ENCODE peak calls at places on chromosomes 1 and 21, in eight cellular contexts. One of them, this sample, is unnamed.

GRCh38 chr1:151060241-151061011 is at the start of gene MLLT11:
- DNase-seq in stimulated activated CD4-positive, alpha-beta T cell treated with anti-CD3 and anti-CD28 coated beads, TNF-alpha, amount 100 ng/mL, for 1 hour: no peak
- DNase-seq in stimulated activated naive CD8-positive, alpha-beta T cell treated with anti-CD3 and anti-CD28 coated beads, Interleukin-15, Interleukin-2, amounts not matched to agents 100 U/mL and 50 U/mL, for 24 hours: peak; percentile 62
- DNase-seq in tibial nerve: peak; percentile 36
- DNase-seq in effector CD4-positive, alpha-beta T cell: no peak
- DNase-seq in amniotic stem cell: peak; percentile 41
- DNase-seq in NCI-H1417 treated with DMSO at 0.1 percent for 48 hours: peak; percentile 22
- DNase-seq in thyroid gland: peak; percentile 29
- DNase-seq in this sample: no peak

GRCh38 chr1:24384251-24385090 is 29.1 kb downstream of the STPG1 start:
- DNase-seq in stimulated activated CD4-positive, alpha-beta T cell treated with anti-CD3 and anti-CD28 coated beads, TNF-alpha, amount 100 ng/mL, for 1 hour: no peak
- DNase-seq in stimulated activated naive CD8-positive, alpha-beta T cell treated with anti-CD3 and anti-CD28 coated beads, Interleukin-15, Interleukin-2, amounts not matched to agents 100 U/mL and 50 U/mL, for 24 hours: peak; percentile 37
- DNase-seq in tibial nerve: no peak
- DNase-seq in effector CD4-positive, alpha-beta T cell: no peak
- DNase-seq in amniotic stem cell: no peak
- DNase-seq in NCI-H1417 treated with DMSO at 0.1 percent for 48 hours: no peak
- DNase-seq in thyroid gland: peak; percentile 81
- DNase-seq in this sample: peak; percentile 73

GRCh38 chr1:41898191-41898713 is 20.5 kb downstream of the HIVEP3 start:
- DNase-seq in stimulated activated CD4-positive, alpha-beta T cell treated with anti-CD3 and anti-CD28 coated beads, TNF-alpha, amount 100 ng/mL, for 1 hour: peak; percentile 55
- DNase-seq in stimulated activated naive CD8-positive, alpha-beta T cell treated with anti-CD3 and anti-CD28 coated beads, Interleukin-15, Interleukin-2, amounts not matched to agents 100 U/mL and 50 U/mL, for 24 hours: peak; percentile 67
- DNase-seq in tibial nerve: no peak
- DNase-seq in effector CD4-positive, alpha-beta T cell: peak; percentile 65
- DNase-seq in amniotic stem cell: no peak
- DNase-seq in NCI-H1417 treated with DMSO at 0.1 percent for 48 hours: no peak
- DNase-seq in thyroid gland: peak; percentile 20
- DNase-seq in this sample: no peak

GRCh38 chr1:77605246-77606026 is 77.0 kb downstream of the ZZZ3 start:
- DNase-seq in stimulated activated CD4-positive, alpha-beta T cell treated with anti-CD3 and anti-CD28 coated beads, TNF-alpha, amount 100 ng/mL, for 1 hour: no peak
- DNase-seq in stimulated activated naive CD8-positive, alpha-beta T cell treated with anti-CD3 and anti-CD28 coated beads, Interleukin-15, Interleukin-2, amounts not matched to agents 100 U/mL and 50 U/mL, for 24 hours: no peak
- DNase-seq in tibial nerve: peak; percentile 74
- DNase-seq in effector CD4-positive, alpha-beta T cell: no peak
- DNase-seq in amniotic stem cell: no peak
- DNase-seq in NCI-H1417 treated with DMSO at 0.1 percent for 48 hours: no peak
- DNase-seq in thyroid gland: peak; percentile 30
- DNase-seq in this sample: no peak

GRCh38 chr21:46515109-46515508 is 56.4 kb downstream of the DIP2A start:
- DNase-seq in stimulated activated CD4-positive, alpha-beta T cell treated with anti-CD3 and anti-CD28 coated beads, TNF-alpha, amount 100 ng/mL, for 1 hour: no peak
- DNase-seq in stimulated activated naive CD8-positive, alpha-beta T cell treated with anti-CD3 and anti-CD28 coated beads, Interleukin-15, Interleukin-2, amounts not matched to agents 100 U/mL and 50 U/mL, for 24 hours: no peak
- DNase-seq in tibial nerve: peak; percentile 32
- DNase-seq in effector CD4-positive, alpha-beta T cell: no peak
- DNase-seq in amniotic stem cell: no peak
- DNase-seq in NCI-H1417 treated with DMSO at 0.1 percent for 48 hours: no peak
- DNase-seq in thyroid gland: peak; percentile 66
- DNase-seq in this sample: no peak

GRCh38 chr1:217139513-217139912 is 416.3 kb upstream of the ESRRG start:
- DNase-seq in stimulated activated CD4-positive, alpha-beta T cell treated with anti-CD3 and anti-CD28 coated beads, TNF-alpha, amount 100 ng/mL, for 1 hour: no peak
- DNase-seq in stimulated activated naive CD8-positive, alpha-beta T cell treated with anti-CD3 and anti-CD28 coated beads, Interleukin-15, Interleukin-2, amounts not matched to agents 100 U/mL and 50 U/mL, for 24 hours: no peak
- DNase-seq in tibial nerve: no peak
- DNase-seq in effector CD4-positive, alpha-beta T cell: no peak
- DNase-seq in amniotic stem cell: no peak
- DNase-seq in NCI-H1417 treated with DMSO at 0.1 percent for 48 hours: no peak
- DNase-seq in thyroid gland: no peak
- DNase-seq in this sample: no peak

GRCh38 chr1:172203135-172203823 is 217.2 kb upstream of the C1orf105 start:
- DNase-seq in stimulated activated CD4-positive, alpha-beta T cell treated with anti-CD3 and anti-CD28 coated beads, TNF-alpha, amount 100 ng/mL, for 1 hour: no peak
- DNase-seq in stimulated activated naive CD8-positive, alpha-beta T cell treated with anti-CD3 and anti-CD28 coated beads, Interleukin-15, Interleukin-2, amounts not matched to agents 100 U/mL and 50 U/mL, for 24 hours: no peak
- DNase-seq in tibial nerve: no peak
- DNase-seq in effector CD4-positive, alpha-beta T cell: no peak
- DNase-seq in amniotic stem cell: no peak
- DNase-seq in NCI-H1417 treated with DMSO at 0.1 percent for 48 hours: peak; percentile 10
- DNase-seq in thyroid gland: no peak
- DNase-seq in this sample: no peak

GRCh38 chr1:58047265-58047858 is 499.2 kb downstream of the OMA1 start:
- DNase-seq in stimulated activated CD4-positive, alpha-beta T cell treated with anti-CD3 and anti-CD28 coated beads, TNF-alpha, amount 100 ng/mL, for 1 hour: no peak
- DNase-seq in stimulated activated naive CD8-positive, alpha-beta T cell treated with anti-CD3 and anti-CD28 coated beads, Interleukin-15, Interleukin-2, amounts not matched to agents 100 U/mL and 50 U/mL, for 24 hours: peak; percentile 21
- DNase-seq in tibial nerve: no peak
- DNase-seq in effector CD4-positive, alpha-beta T cell: no peak
- DNase-seq in amniotic stem cell: no peak
- DNase-seq in NCI-H1417 treated with DMSO at 0.1 percent for 48 hours: no peak
- DNase-seq in thyroid gland: peak; percentile 15
- DNase-seq in this sample: no peak

GRCh38 chr21:41677671-41678015 is 89.2 kb downstream of the RIPK4 start:
- DNase-seq in stimulated activated CD4-positive, alpha-beta T cell treated with anti-CD3 and anti-CD28 coated beads, TNF-alpha, amount 100 ng/mL, for 1 hour: no peak
- DNase-seq in stimulated activated naive CD8-positive, alpha-beta T cell treated with anti-CD3 and anti-CD28 coated beads, Interleukin-15, Interleukin-2, amounts not matched to agents 100 U/mL and 50 U/mL, for 24 hours: no peak
- DNase-seq in tibial nerve: no peak
- DNase-seq in effector CD4-positive, alpha-beta T cell: no peak
- DNase-seq in amniotic stem cell: no peak
- DNase-seq in NCI-H1417 treated with DMSO at 0.1 percent for 48 hours: peak; percentile 7
- DNase-seq in thyroid gland: no peak
- DNase-seq in this sample: no peak

GRCh38 chr1:26122988-26123973 is 11.7 kb downstream of the PDIK1L start:
- DNase-seq in stimulated activated CD4-positive, alpha-beta T cell treated with anti-CD3 and anti-CD28 coated beads, TNF-alpha, amount 100 ng/mL, for 1 hour: no peak
- DNase-seq in stimulated activated naive CD8-positive, alpha-beta T cell treated with anti-CD3 and anti-CD28 coated beads, Interleukin-15, Interleukin-2, amounts not matched to agents 100 U/mL and 50 U/mL, for 24 hours: no peak
- DNase-seq in tibial nerve: no peak
- DNase-seq in effector CD4-positive, alpha-beta T cell: no peak
- DNase-seq in amniotic stem cell: peak; percentile 6
- DNase-seq in NCI-H1417 treated with DMSO at 0.1 percent for 48 hours: no peak
- DNase-seq in thyroid gland: no peak
- DNase-seq in this sample: no peak

GRCh38 chr1:204074274-204075115 is 1.6 kb downstream of the SOX13 start:
- DNase-seq in stimulated activated CD4-positive, alpha-beta T cell treated with anti-CD3 and anti-CD28 coated beads, TNF-alpha, amount 100 ng/mL, for 1 hour: no peak
- DNase-seq in stimulated activated naive CD8-positive, alpha-beta T cell treated with anti-CD3 and anti-CD28 coated beads, Interleukin-15, Interleukin-2, amounts not matched to agents 100 U/mL and 50 U/mL, for 24 hours: no peak
- DNase-seq in tibial nerve: no peak
- DNase-seq in effector CD4-positive, alpha-beta T cell: no peak
- DNase-seq in amniotic stem cell: peak; percentile 24
- DNase-seq in NCI-H1417 treated with DMSO at 0.1 percent for 48 hours: no peak
- DNase-seq in thyroid gland: peak; percentile 82
- DNase-seq in this sample: peak; percentile 78

GRCh38 chr1:68409426-68409825 is 40.3 kb downstream of the RPE65 start:
- DNase-seq in stimulated activated CD4-positive, alpha-beta T cell treated with anti-CD3 and anti-CD28 coated beads, TNF-alpha, amount 100 ng/mL, for 1 hour: no peak
- DNase-seq in stimulated activated naive CD8-positive, alpha-beta T cell treated with anti-CD3 and anti-CD28 coated beads, Interleukin-15, Interleukin-2, amounts not matched to agents 100 U/mL and 50 U/mL, for 24 hours: no peak
- DNase-seq in tibial nerve: no peak
- DNase-seq in effector CD4-positive, alpha-beta T cell: no peak
- DNase-seq in amniotic stem cell: no peak
- DNase-seq in NCI-H1417 treated with DMSO at 0.1 percent for 48 hours: no peak
- DNase-seq in thyroid gland: no peak
- DNase-seq in this sample: no peak

GRCh38 chr1:165364432-165365133 is 8.1 kb upstream of the LMX1A start:
- DNase-seq in stimulated activated CD4-positive, alpha-beta T cell treated with anti-CD3 and anti-CD28 coated beads, TNF-alpha, amount 100 ng/mL, for 1 hour: no peak
- DNase-seq in stimulated activated naive CD8-positive, alpha-beta T cell treated with anti-CD3 and anti-CD28 coated beads, Interleukin-15, Interleukin-2, amounts not matched to agents 100 U/mL and 50 U/mL, for 24 hours: no peak
- DNase-seq in tibial nerve: peak; percentile 32
- DNase-seq in effector CD4-positive, alpha-beta T cell: no peak
- DNase-seq in amniotic stem cell: no peak
- DNase-seq in NCI-H1417 treated with DMSO at 0.1 percent for 48 hours: no peak
- DNase-seq in thyroid gland: peak; percentile 46
- DNase-seq in this sample: peak; percentile 87

GRCh38 chr1:143720087-143721023 is 251.4 kb downstream of the FAM72C start:
- DNase-seq in stimulated activated CD4-positive, alpha-beta T cell treated with anti-CD3 and anti-CD28 coated beads, TNF-alpha, amount 100 ng/mL, for 1 hour: no peak
- DNase-seq in stimulated activated naive CD8-positive, alpha-beta T cell treated with anti-CD3 and anti-CD28 coated beads, Interleukin-15, Interleukin-2, amounts not matched to agents 100 U/mL and 50 U/mL, for 24 hours: no peak
- DNase-seq in tibial nerve: no peak
- DNase-seq in effector CD4-positive, alpha-beta T cell: no peak
- DNase-seq in amniotic stem cell: no peak
- DNase-seq in NCI-H1417 treated with DMSO at 0.1 percent for 48 hours: no peak
- DNase-seq in thyroid gland: no peak
- DNase-seq in this sample: no peak

GRCh38 chr1:235631816-235632215 is 17.8 kb downstream of the GNG4 start:
- DNase-seq in stimulated activated CD4-positive, alpha-beta T cell treated with anti-CD3 and anti-CD28 coated beads, TNF-alpha, amount 100 ng/mL, for 1 hour: no peak
- DNase-seq in stimulated activated naive CD8-positive, alpha-beta T cell treated with anti-CD3 and anti-CD28 coated beads, Interleukin-15, Interleukin-2, amounts not matched to agents 100 U/mL and 50 U/mL, for 24 hours: no peak
- DNase-seq in tibial nerve: no peak
- DNase-seq in effector CD4-positive, alpha-beta T cell: no peak
- DNase-seq in amniotic stem cell: no peak
- DNase-seq in NCI-H1417 treated with DMSO at 0.1 percent for 48 hours: no peak
- DNase-seq in thyroid gland: no peak
- DNase-seq in this sample: no peak

GRCh38 chr1:178094752-178095645 is 1.1 kb downstream of the RASAL2 start:
- DNase-seq in stimulated activated CD4-positive, alpha-beta T cell treated with anti-CD3 and anti-CD28 coated beads, TNF-alpha, amount 100 ng/mL, for 1 hour: no peak
- DNase-seq in stimulated activated naive CD8-positive, alpha-beta T cell treated with anti-CD3 and anti-CD28 coated beads, Interleukin-15, Interleukin-2, amounts not matched to agents 100 U/mL and 50 U/mL, for 24 hours: no peak
- DNase-seq in tibial nerve: no peak
- DNase-seq in effector CD4-positive, alpha-beta T cell: no peak
- DNase-seq in amniotic stem cell: peak; percentile 44
- DNase-seq in NCI-H1417 treated with DMSO at 0.1 percent for 48 hours: no peak
- DNase-seq in thyroid gland: no peak
- DNase-seq in this sample: no peak

GRCh38 chr21:45405819-45406762 is 1.1 kb downstream of the COL18A1 start:
- DNase-seq in stimulated activated CD4-positive, alpha-beta T cell treated with anti-CD3 and anti-CD28 coated beads, TNF-alpha, amount 100 ng/mL, for 1 hour: no peak
- DNase-seq in stimulated activated naive CD8-positive, alpha-beta T cell treated with anti-CD3 and anti-CD28 coated beads, Interleukin-15, Interleukin-2, amounts not matched to agents 100 U/mL and 50 U/mL, for 24 hours: peak; percentile 16
- DNase-seq in tibial nerve: no peak
- DNase-seq in effector CD4-positive, alpha-beta T cell: no peak
- DNase-seq in amniotic stem cell: no peak
- DNase-seq in NCI-H1417 treated with DMSO at 0.1 percent for 48 hours: no peak
- DNase-seq in thyroid gland: no peak
- DNase-seq in this sample: no peak

GRCh38 chr21:33011462-33011861 is 14.3 kb upstream of the OLIG2 start:
- DNase-seq in stimulated activated CD4-positive, alpha-beta T cell treated with anti-CD3 and anti-CD28 coated beads, TNF-alpha, amount 100 ng/mL, for 1 hour: no peak
- DNase-seq in stimulated activated naive CD8-positive, alpha-beta T cell treated with anti-CD3 and anti-CD28 coated beads, Interleukin-15, Interleukin-2, amounts not matched to agents 100 U/mL and 50 U/mL, for 24 hours: no peak
- DNase-seq in tibial nerve: peak; percentile 22
- DNase-seq in effector CD4-positive, alpha-beta T cell: no peak
- DNase-seq in amniotic stem cell: no peak
- DNase-seq in NCI-H1417 treated with DMSO at 0.1 percent for 48 hours: no peak
- DNase-seq in thyroid gland: no peak
- DNase-seq in this sample: no peak

GRCh38 chr1:59061876-59062275 is 235.0 kb upstream of the FGGY start:
- DNase-seq in stimulated activated CD4-positive, alpha-beta T cell treated with anti-CD3 and anti-CD28 coated beads, TNF-alpha, amount 100 ng/mL, for 1 hour: no peak
- DNase-seq in stimulated activated naive CD8-positive, alpha-beta T cell treated with anti-CD3 and anti-CD28 coated beads, Interleukin-15, Interleukin-2, amounts not matched to agents 100 U/mL and 50 U/mL, for 24 hours: no peak
- DNase-seq in tibial nerve: peak; percentile 83
- DNase-seq in effector CD4-positive, alpha-beta T cell: no peak
- DNase-seq in amniotic stem cell: peak; percentile 49
- DNase-seq in NCI-H1417 treated with DMSO at 0.1 percent for 48 hours: no peak
- DNase-seq in thyroid gland: peak; percentile 20
- DNase-seq in this sample: peak; percentile 86

GRCh38 chr1:89779541-89779940 is 41.3 kb upstream of the LRRC8D start:
- DNase-seq in stimulated activated CD4-positive, alpha-beta T cell treated with anti-CD3 and anti-CD28 coated beads, TNF-alpha, amount 100 ng/mL, for 1 hour: no peak
- DNase-seq in stimulated activated naive CD8-positive, alpha-beta T cell treated with anti-CD3 and anti-CD28 coated beads, Interleukin-15, Interleukin-2, amounts not matched to agents 100 U/mL and 50 U/mL, for 24 hours: peak; percentile 37
- DNase-seq in tibial nerve: no peak
- DNase-seq in effector CD4-positive, alpha-beta T cell: no peak
- DNase-seq in amniotic stem cell: no peak
- DNase-seq in NCI-H1417 treated with DMSO at 0.1 percent for 48 hours: no peak
- DNase-seq in thyroid gland: no peak
- DNase-seq in this sample: no peak

GRCh38 chr1:90313756-90314155 is 318.8 kb downstream of the ZNF326 start:
- DNase-seq in stimulated activated CD4-positive, alpha-beta T cell treated with anti-CD3 and anti-CD28 coated beads, TNF-alpha, amount 100 ng/mL, for 1 hour: no peak
- DNase-seq in stimulated activated naive CD8-positive, alpha-beta T cell treated with anti-CD3 and anti-CD28 coated beads, Interleukin-15, Interleukin-2, amounts not matched to agents 100 U/mL and 50 U/mL, for 24 hours: no peak
- DNase-seq in tibial nerve: no peak
- DNase-seq in effector CD4-positive, alpha-beta T cell: no peak
- DNase-seq in amniotic stem cell: no peak
- DNase-seq in NCI-H1417 treated with DMSO at 0.1 percent for 48 hours: no peak
- DNase-seq in thyroid gland: no peak
- DNase-seq in this sample: no peak

GRCh38 chr1:148318123-148318899 is 164.8 kb downstream of the PPIAL4G start:
- DNase-seq in stimulated activated CD4-positive, alpha-beta T cell treated with anti-CD3 and anti-CD28 coated beads, TNF-alpha, amount 100 ng/mL, for 1 hour: peak; percentile 29
- DNase-seq in stimulated activated naive CD8-positive, alpha-beta T cell treated with anti-CD3 and anti-CD28 coated beads, Interleukin-15, Interleukin-2, amounts not matched to agents 100 U/mL and 50 U/mL, for 24 hours: peak; percentile 82
- DNase-seq in tibial nerve: peak; percentile 10
- DNase-seq in effector CD4-positive, alpha-beta T cell: peak; percentile 36
- DNase-seq in amniotic stem cell: no peak
- DNase-seq in NCI-H1417 treated with DMSO at 0.1 percent for 48 hours: no peak
- DNase-seq in thyroid gland: no peak
- DNase-seq in this sample: no peak

GRCh38 chr1:1618396-1619068 is 3.2 kb downstream of the MIB2 start:
- DNase-seq in stimulated activated CD4-positive, alpha-beta T cell treated with anti-CD3 and anti-CD28 coated beads, TNF-alpha, amount 100 ng/mL, for 1 hour: no peak
- DNase-seq in stimulated activated naive CD8-positive, alpha-beta T cell treated with anti-CD3 and anti-CD28 coated beads, Interleukin-15, Interleukin-2, amounts not matched to agents 100 U/mL and 50 U/mL, for 24 hours: peak; percentile 3
- DNase-seq in tibial nerve: no peak
- DNase-seq in effector CD4-positive, alpha-beta T cell: no peak
- DNase-seq in amniotic stem cell: no peak
- DNase-seq in NCI-H1417 treated with DMSO at 0.1 percent for 48 hours: no peak
- DNase-seq in thyroid gland: no peak
- DNase-seq in this sample: no peak

GRCh38 chr21:35051287-35051818 is 2.3 kb upstream of the RUNX1 start:
- DNase-seq in stimulated activated CD4-positive, alpha-beta T cell treated with anti-CD3 and anti-CD28 coated beads, TNF-alpha, amount 100 ng/mL, for 1 hour: peak; percentile 68
- DNase-seq in stimulated activated naive CD8-positive, alpha-beta T cell treated with anti-CD3 and anti-CD28 coated beads, Interleukin-15, Interleukin-2, amounts not matched to agents 100 U/mL and 50 U/mL, for 24 hours: peak; percentile 85
- DNase-seq in tibial nerve: peak; percentile 62
- DNase-seq in effector CD4-positive, alpha-beta T cell: peak; percentile 71
- DNase-seq in amniotic stem cell: no peak
- DNase-seq in NCI-H1417 treated with DMSO at 0.1 percent for 48 hours: no peak
- DNase-seq in thyroid gland: peak; percentile 68
- DNase-seq in this sample: peak; percentile 92

GRCh38 chr1:153030895-153031294 is at the start of gene SPRR1B:
- DNase-seq in stimulated activated CD4-positive, alpha-beta T cell treated with anti-CD3 and anti-CD28 coated beads, TNF-alpha, amount 100 ng/mL, for 1 hour: no peak
- DNase-seq in stimulated activated naive CD8-positive, alpha-beta T cell treated with anti-CD3 and anti-CD28 coated beads, Interleukin-15, Interleukin-2, amounts not matched to agents 100 U/mL and 50 U/mL, for 24 hours: no peak
- DNase-seq in tibial nerve: no peak
- DNase-seq in effector CD4-positive, alpha-beta T cell: no peak
- DNase-seq in amniotic stem cell: no peak
- DNase-seq in NCI-H1417 treated with DMSO at 0.1 percent for 48 hours: no peak
- DNase-seq in thyroid gland: no peak
- DNase-seq in this sample: no peak

GRCh38 chr21:42565206-42565810 is 51.7 kb downstream of the SLC37A1 start:
- DNase-seq in stimulated activated CD4-positive, alpha-beta T cell treated with anti-CD3 and anti-CD28 coated beads, TNF-alpha, amount 100 ng/mL, for 1 hour: no peak
- DNase-seq in stimulated activated naive CD8-positive, alpha-beta T cell treated with anti-CD3 and anti-CD28 coated beads, Interleukin-15, Interleukin-2, amounts not matched to agents 100 U/mL and 50 U/mL, for 24 hours: no peak
- DNase-seq in tibial nerve: no peak
- DNase-seq in effector CD4-positive, alpha-beta T cell: no peak
- DNase-seq in amniotic stem cell: no peak
- DNase-seq in NCI-H1417 treated with DMSO at 0.1 percent for 48 hours: no peak
- DNase-seq in thyroid gland: peak; percentile 7
- DNase-seq in this sample: peak; percentile 42

GRCh38 chr1:180981596-180982387 is 40.9 kb downstream of the STX6 start:
- DNase-seq in stimulated activated CD4-positive, alpha-beta T cell treated with anti-CD3 and anti-CD28 coated beads, TNF-alpha, amount 100 ng/mL, for 1 hour: no peak
- DNase-seq in stimulated activated naive CD8-positive, alpha-beta T cell treated with anti-CD3 and anti-CD28 coated beads, Interleukin-15, Interleukin-2, amounts not matched to agents 100 U/mL and 50 U/mL, for 24 hours: peak; percentile 55
- DNase-seq in tibial nerve: no peak
- DNase-seq in effector CD4-positive, alpha-beta T cell: no peak
- DNase-seq in amniotic stem cell: no peak
- DNase-seq in NCI-H1417 treated with DMSO at 0.1 percent for 48 hours: no peak
- DNase-seq in thyroid gland: peak; percentile 69
- DNase-seq in this sample: no peak

GRCh38 chr1:214425101-214425500 is 126.3 kb downstream of the PTPN14 start:
- DNase-seq in stimulated activated CD4-positive, alpha-beta T cell treated with anti-CD3 and anti-CD28 coated beads, TNF-alpha, amount 100 ng/mL, for 1 hour: no peak
- DNase-seq in stimulated activated naive CD8-positive, alpha-beta T cell treated with anti-CD3 and anti-CD28 coated beads, Interleukin-15, Interleukin-2, amounts not matched to agents 100 U/mL and 50 U/mL, for 24 hours: no peak
- DNase-seq in tibial nerve: no peak
- DNase-seq in effector CD4-positive, alpha-beta T cell: no peak
- DNase-seq in amniotic stem cell: no peak
- DNase-seq in NCI-H1417 treated with DMSO at 0.1 percent for 48 hours: no peak
- DNase-seq in thyroid gland: no peak
- DNase-seq in this sample: no peak

This sample was measured in suprapubic skin.